ENCODE peak calls at places on chromosomes 12 and 14, in nine cellular contexts. Z is pancreas, K is type B pancreatic cell, E is AG09309, B is lower lobe of right lung, L is upper lobe of left lung, M is K562, T is ascending aorta, U is HCT116. W is an unnamed sample.

GRCh38 chr12:51678086-51678724 is 87.2 kb downstream of the SCN8A start:
- DNase-seq in Z (no peak), K (no peak), E (no peak), B (no peak), L (no peak), M (peak), T (no peak), U (peak), W (no peak)

GRCh38 chr12:4383304-4383865 is 3.9 kb upstream of the FGF23 start:
- DNase-seq in Z (no peak), K (no peak), E (no peak), B (no peak), L (no peak), M (peak), T (no peak), U (no peak), W (no peak)

GRCh38 chr14:74519316-74520074 is 25.9 kb downstream of the ISCA2 start:
- DNase-seq in Z (peak), K (no peak), E (no peak), B (peak), L (no peak), M (no peak), T (no peak), U (no peak), W (no peak)

GRCh38 chr14:76498976-76499375 is 123.0 kb downstream of the ESRRB start:
- DNase-seq in Z (no peak), K (no peak), E (no peak), B (no peak), L (no peak), M (no peak), T (no peak), U (no peak), W (no peak)

GRCh38 chr14:99038401-99038800 is 233.6 kb downstream of the BCL11B start:
- DNase-seq in Z (no peak), K (peak), E (no peak), B (no peak), L (no peak), M (no peak), T (peak), U (no peak), W (peak)

GRCh38 chr12:50052964-50053363 is 4.4 kb upstream of the ASIC1 start:
- DNase-seq in Z (peak), K (peak), E (no peak), B (peak), L (no peak), M (no peak), T (no peak), U (no peak), W (no peak)

GRCh38 chr14:73674986-73675385 is 30.2 kb downstream of the DNAL1 start:
- DNase-seq in Z (no peak), K (no peak), E (no peak), B (no peak), L (no peak), M (no peak), T (no peak), U (no peak), W (no peak)

GRCh38 chr12:98399532-98399931 is 115.9 kb upstream of the TMPO start:
- DNase-seq in Z (no peak), K (no peak), E (peak), B (no peak), L (no peak), M (peak), T (no peak), U (peak), W (no peak)

GRCh38 chr14:75280448-75280830 is 1.8 kb downstream of the FOS start:
- DNase-seq in Z (no peak), K (no peak), E (no peak), B (no peak), L (no peak), M (no peak), T (no peak), U (no peak), W (no peak)

GRCh38 chr14:79354336-79354735 is 857.0 kb downstream of the DIO2 start:
- DNase-seq in Z (no peak), K (no peak), E (no peak), B (no peak), L (no peak), M (no peak), T (no peak), U (no peak), W (no peak)

GRCh38 chr14:24071144-24071697 is at the start of gene CPNE6:
- DNase-seq in Z (no peak), K (no peak), E (no peak), B (peak), L (no peak), M (no peak), T (no peak), U (no peak), W (no peak)

GRCh38 chr14:95534299-95535225 is at the start of gene GLRX5:
- DNase-seq in Z (peak), K (peak), E (peak), B (peak), L (peak), M (peak), T (peak), U (peak), W (peak)
- TF ChIP-seq CTCF in Z (no peak), K (peak), E (no peak), B (no peak), L (peak), M (no peak), T (peak), U (no peak), W (no peak)

DNA sequence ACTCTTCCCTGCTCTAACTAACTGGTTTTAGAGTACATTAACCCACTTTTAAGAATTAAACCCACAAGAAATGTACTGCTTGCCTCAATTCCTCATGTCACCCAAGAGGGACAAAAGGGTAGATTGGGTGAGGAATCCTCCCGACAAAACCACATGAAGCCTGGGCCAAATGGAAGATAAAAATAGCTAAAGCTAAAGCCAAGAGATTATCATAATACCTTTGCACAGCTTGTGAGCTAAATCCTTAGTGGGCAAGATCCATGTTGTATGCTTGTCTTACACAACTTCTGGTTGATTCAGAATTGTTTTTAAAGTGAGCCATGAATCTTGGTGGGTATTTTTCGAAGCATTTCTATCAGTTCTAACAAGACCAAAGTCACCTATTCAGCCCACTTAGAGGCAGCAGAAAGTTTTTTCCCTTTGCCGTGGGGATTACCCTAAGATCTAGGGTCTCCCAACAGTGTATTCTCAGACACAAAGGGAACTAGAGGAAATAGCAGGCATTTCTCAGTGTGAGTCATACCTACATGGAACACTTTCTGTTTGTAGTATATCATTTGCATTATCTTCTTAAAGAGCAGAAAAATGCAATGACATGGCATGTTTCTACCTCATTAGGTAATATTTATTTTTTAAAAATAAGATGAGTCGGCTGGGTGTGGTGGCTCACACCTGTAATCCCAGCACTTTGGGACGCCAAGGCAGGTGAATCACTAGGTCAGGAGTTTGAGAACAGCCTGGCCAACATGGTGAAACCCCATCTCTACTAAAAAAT is 616.6 kb downstream of the KCNH5 start:
- DNase-seq in Z (no peak), K (no peak), E (no peak), B (no peak), L (no peak), M (no peak), T (no peak), U (no peak), W (no peak)
- TF ChIP-seq CTCF in Z (no peak), K (no peak), E (no peak), B (no peak), L (no peak), M (no peak), T (no peak), U (no peak), W (no peak)

GRCh38 chr12:102978316-102978715 is 20.8 kb downstream of the ASCL1 start:
- DNase-seq in Z (no peak), K (no peak), E (no peak), B (no peak), L (no peak), M (no peak), T (no peak), U (no peak), W (no peak)

GRCh38 chr12:102980350-102980749 is 22.9 kb downstream of the ASCL1 start:
- DNase-seq in Z (no peak), K (no peak), E (no peak), B (no peak), L (no peak), M (no peak), T (no peak), U (no peak), W (no peak)

GRCh38 chr12:102973583-102973982 is 16.1 kb downstream of the ASCL1 start:
- DNase-seq in Z (no peak), K (no peak), E (no peak), B (no peak), L (no peak), M (no peak), T (no peak), U (no peak), W (no peak)

GRCh38 chr12:102971227-102971626 is 13.8 kb downstream of the ASCL1 start:
- DNase-seq in Z (no peak), K (no peak), E (no peak), B (no peak), L (no peak), M (no peak), T (no peak), U (no peak), W (no peak)

DNA sequence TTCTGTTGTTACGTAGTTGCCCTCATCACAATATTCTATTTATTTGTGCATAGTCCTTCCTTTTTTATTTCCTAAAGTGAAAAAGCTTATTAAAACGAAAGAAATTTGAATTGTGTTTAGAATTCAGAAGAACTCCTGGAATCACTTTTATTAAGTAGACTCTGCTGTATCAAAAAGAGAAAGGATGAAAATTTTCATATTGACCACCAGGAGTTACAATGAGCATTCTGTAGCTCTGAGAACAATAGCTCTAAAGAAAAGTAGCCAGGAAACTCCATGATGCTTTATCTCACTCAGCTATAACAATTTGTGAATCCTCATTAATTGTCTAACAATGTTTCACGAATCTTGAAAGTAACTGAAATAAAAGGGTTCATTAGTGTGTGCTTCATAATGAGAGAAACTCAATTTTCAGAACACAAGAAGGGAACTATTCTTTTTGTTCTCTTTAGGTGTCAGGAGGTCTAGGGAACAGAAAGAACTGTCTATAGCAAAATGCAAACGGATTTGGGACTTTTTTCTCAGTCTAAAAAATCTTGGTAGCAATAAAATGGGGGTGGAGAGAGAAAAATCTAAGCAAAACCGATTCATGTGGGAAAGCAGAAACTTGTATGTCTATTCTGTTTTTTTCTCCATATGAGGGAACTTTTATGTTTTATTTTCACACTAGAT is 19.3 kb downstream of the ASCL1 start:
- DNase-seq in Z (no peak), K (no peak), E (no peak), B (no peak), L (no peak), M (no peak), T (no peak), U (no peak), W (no peak)
- TF ChIP-seq CTCF in Z (no peak), K (peak), E (no peak), B (no peak), L (no peak), M (no peak), T (no peak), U (peak), W (no peak)

GRCh38 chr12:115922952-115923564 is 354.4 kb downstream of the MED13L start:
- DNase-seq in Z (no peak), K (no peak), E (no peak), B (no peak), L (peak), M (peak), T (no peak), U (no peak), W (peak)
- TF ChIP-seq CTCF in Z (no peak), K (peak), E (peak), B (no peak), L (no peak), M (peak), T (no peak), U (peak), W (no peak)

DNA sequence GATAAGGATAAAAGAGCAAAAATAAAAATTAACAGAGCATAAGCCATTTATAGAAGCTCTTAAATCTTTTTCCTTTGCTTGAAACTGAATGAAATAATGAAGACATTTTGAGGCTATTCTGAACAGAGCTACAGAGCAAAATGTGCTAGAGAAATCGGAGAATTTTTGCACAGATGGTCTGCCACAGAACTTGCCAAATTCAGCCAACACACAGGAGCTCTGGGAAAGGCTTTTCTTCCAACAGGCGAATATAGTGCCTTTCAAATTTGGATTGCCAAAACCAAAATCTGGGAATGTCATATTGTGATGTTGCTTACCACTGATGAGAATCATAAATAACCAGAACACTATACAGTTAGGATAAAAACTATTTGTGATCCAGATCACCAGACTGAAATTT is 406.3 kb downstream of the RPL10L start:
- DNase-seq in Z (no peak), K (no peak), E (no peak), B (no peak), L (no peak), M (no peak), T (no peak), U (no peak), W (no peak)
- TF ChIP-seq CTCF in Z (no peak), K (no peak), E (no peak), B (no peak), L (no peak), M (no peak), T (no peak), U (no peak), W (no peak)

GRCh38 chr12:56321027-56321426 is 5.2 kb upstream of the CNPY2 start:
- DNase-seq in Z (no peak), K (no peak), E (no peak), B (no peak), L (no peak), M (no peak), T (no peak), U (no peak), W (no peak)

GRCh38 chr12:56315256-56315625 is 547 bp downstream of the CNPY2 start:
- DNase-seq in Z (no peak), K (no peak), E (no peak), B (no peak), L (peak), M (peak), T (no peak), U (no peak), W (no peak)

GRCh38 chr12:56315626-56316473 is at the start of gene CNPY2:
- DNase-seq in Z (peak), K (peak), E (peak), B (peak), L (peak), M (peak), T (peak), U (peak), W (peak)

DNA sequence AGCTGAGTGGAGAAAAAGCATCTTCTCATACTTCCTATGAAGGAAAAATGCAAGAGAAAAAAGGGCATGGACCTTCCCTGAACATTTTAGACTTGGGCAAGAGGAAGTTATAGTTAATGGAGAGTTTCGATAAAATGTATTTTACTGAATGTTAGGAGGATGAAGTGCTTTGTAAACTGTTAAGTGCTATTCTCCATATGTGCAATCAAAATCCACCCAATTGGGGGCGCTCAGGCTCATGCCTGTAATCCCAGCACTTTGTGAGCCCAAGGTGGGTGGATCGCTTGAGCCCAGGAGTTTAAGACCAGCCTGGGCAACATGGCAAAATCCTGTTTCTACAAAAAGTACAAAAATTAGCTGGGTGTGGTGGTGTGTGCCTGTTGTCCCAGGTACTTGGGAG is 1.9 kb upstream of the CNPY2 start:
- DNase-seq in Z (no peak), K (no peak), E (no peak), B (no peak), L (no peak), M (no peak), T (no peak), U (no peak), W (no peak)
- TF ChIP-seq CTCF in Z (no peak), K (no peak), E (no peak), B (no peak), L (no peak), M (peak), T (no peak), U (no peak), W (no peak)

W was measured in coronary artery.